ENCODE peak calls at places on chromosome 13, in seven cellular contexts. One of them, this sample, is unnamed. For H3K4me1, the result is how much of the 10 kb centered on the place peaks cover.

GRCh38 chr13:61029064-61029463 is 386.6 kb downstream of the PCDH20 start:
- DNase-seq in neural progenitor cell: no peak
- DNase-seq in PC-3: peak
- DNase-seq in hepatocyte: no peak
- DNase-seq in HCT116: no peak
- DNase-seq in GM23338: peak
- DNase-seq in GM23248: no peak
- DNase-seq in this sample: no peak

GRCh38 chr13:101841687-101842086 is 389.2 kb downstream of the ITGBL1 start:
- DNase-seq in HCT116: no peak
- DNase-seq in PC-3: no peak
- DNase-seq in neural progenitor cell: no peak
- DNase-seq in GM23338: peak
- DNase-seq in GM23248: no peak
- DNase-seq in hepatocyte: no peak
- DNase-seq in this sample: no peak

GRCh38 chr13:97268772-97269171 is 46.6 kb downstream of the MBNL2 start:
- DNase-seq in GM23248: no peak
- DNase-seq in HCT116: no peak
- DNase-seq in PC-3: no peak
- DNase-seq in GM23338: peak
- DNase-seq in neural progenitor cell: no peak
- DNase-seq in hepatocyte: no peak
- DNase-seq in this sample: no peak

GRCh38 chr13:91405240-91405639 is 6.8 kb downstream of the GPC5 start:
- DNase-seq in HCT116: no peak
- DNase-seq in neural progenitor cell: no peak
- DNase-seq in GM23338: no peak
- DNase-seq in GM23248: no peak
- DNase-seq in PC-3: no peak
- DNase-seq in hepatocyte: no peak
- DNase-seq in this sample: no peak

GRCh38 chr13:42707596-42707995 is 73.8 kb upstream of the FAM216B start:
- DNase-seq in GM23248: peak
- DNase-seq in hepatocyte: no peak
- DNase-seq in PC-3: no peak
- DNase-seq in neural progenitor cell: no peak
- DNase-seq in GM23338: no peak
- DNase-seq in HCT116: no peak
- DNase-seq in this sample: no peak

GRCh38 chr13:40586886-40587285 is 79.6 kb downstream of the FOXO1 start:
- DNase-seq in GM23248: no peak
- DNase-seq in HCT116: no peak
- DNase-seq in GM23338: no peak
- DNase-seq in PC-3: no peak
- DNase-seq in neural progenitor cell: no peak
- DNase-seq in hepatocyte: no peak
- DNase-seq in this sample: no peak

GRCh38 chr13:85509512-85509911 is 289.7 kb downstream of the SLITRK6 start:
- DNase-seq in neural progenitor cell: no peak
- DNase-seq in hepatocyte: no peak
- DNase-seq in PC-3: peak
- DNase-seq in HCT116: no peak
- DNase-seq in GM23248: no peak
- DNase-seq in GM23338: no peak
- DNase-seq in this sample: no peak

GRCh38 chr13:28136916-28137315 is 1.4 kb upstream of the PAN3 start:
- DNase-seq in neural progenitor cell: no peak
- DNase-seq in PC-3: peak
- DNase-seq in hepatocyte: peak
- DNase-seq in GM23248: peak
- DNase-seq in GM23338: no peak
- DNase-seq in HCT116: no peak
- DNase-seq in this sample: peak

GRCh38 chr13:112103260-112103843 is 36.4 kb downstream of the SOX1 start:
- DNase-seq in HCT116: no peak
- DNase-seq in hepatocyte: no peak
- DNase-seq in GM23338: peak
- DNase-seq in GM23248: no peak
- DNase-seq in neural progenitor cell: peak
- DNase-seq in PC-3: no peak
- DNase-seq in this sample: no peak

GRCh38 chr13:46490129-46490528 is 62.8 kb upstream of the LRCH1 start:
- DNase-seq in PC-3: no peak
- DNase-seq in HCT116: no peak
- DNase-seq in GM23248: no peak
- DNase-seq in hepatocyte: no peak
- DNase-seq in neural progenitor cell: peak
- DNase-seq in GM23338: no peak
- DNase-seq in this sample: no peak

GRCh38 chr13:31261241-31261640 is 61.5 kb downstream of the B3GLCT start:
- DNase-seq in hepatocyte: no peak
- DNase-seq in HCT116: no peak
- DNase-seq in GM23338: no peak
- DNase-seq in PC-3: peak
- DNase-seq in neural progenitor cell: no peak
- DNase-seq in GM23248: no peak
- DNase-seq in this sample: no peak

GRCh38 chr13:28679628-28680027 is 20.7 kb downstream of the POMP start:
- DNase-seq in neural progenitor cell: no peak
- DNase-seq in GM23338: peak
- DNase-seq in GM23248: peak
- DNase-seq in hepatocyte: peak
- DNase-seq in PC-3: peak
- DNase-seq in HCT116: no peak
- DNase-seq in this sample: no peak

GRCh38 chr13:106261450-106261849 is 274.0 kb downstream of the EFNB2 start:
- DNase-seq in PC-3: no peak
- DNase-seq in neural progenitor cell: no peak
- DNase-seq in GM23248: no peak
- DNase-seq in GM23338: no peak
- DNase-seq in HCT116: no peak
- DNase-seq in hepatocyte: no peak
- DNase-seq in this sample: no peak

GRCh38 chr13:94617389-94618000 is 15.8 kb downstream of the GPR180 start:
- DNase-seq in hepatocyte: peak
- DNase-seq in GM23248: peak
- DNase-seq in HCT116: no peak
- DNase-seq in PC-3: peak
- DNase-seq in neural progenitor cell: no peak
- DNase-seq in GM23338: peak
- DNase-seq in this sample: peak

GRCh38 chr13:25111557-25111956 is 15.6 kb downstream of the PABPC3 start:
- DNase-seq in GM23338: no peak
- DNase-seq in hepatocyte: no peak
- DNase-seq in HCT116: no peak
- DNase-seq in GM23248: peak
- DNase-seq in PC-3: peak
- DNase-seq in neural progenitor cell: no peak
- DNase-seq in this sample: no peak

GRCh38 chr13:66994097-66994496 is 236.0 kb downstream of the PCDH9 start:
- DNase-seq in hepatocyte: peak
- DNase-seq in HCT116: no peak
- DNase-seq in GM23248: peak
- DNase-seq in PC-3: no peak
- DNase-seq in neural progenitor cell: peak
- DNase-seq in GM23338: peak
- DNase-seq in this sample: peak

GRCh38 chr13:111265701-111266035 is 54.8 kb upstream of the TEX29 start:
- DNase-seq in GM23248: no peak
- DNase-seq in HCT116: no peak
- DNase-seq in PC-3: no peak
- DNase-seq in neural progenitor cell: peak
- DNase-seq in GM23338: no peak
- DNase-seq in hepatocyte: no peak
- DNase-seq in this sample: no peak

GRCh38 chr13:113034451-113035208 is 65.6 kb downstream of the MCF2L start:
- DNase-seq in hepatocyte: peak
- DNase-seq in GM23338: peak
- DNase-seq in GM23248: peak
- DNase-seq in neural progenitor cell: peak
- DNase-seq in HCT116: no peak
- DNase-seq in PC-3: peak
- DNase-seq in this sample: no peak

GRCh38 chr13:44872751-44873150 is 116.5 kb downstream of the NUFIP1 start:
- DNase-seq in PC-3: no peak
- DNase-seq in GM23248: no peak
- DNase-seq in GM23338: no peak
- DNase-seq in HCT116: no peak
- DNase-seq in hepatocyte: no peak
- DNase-seq in neural progenitor cell: no peak
- DNase-seq in this sample: no peak

GRCh38 chr13:35309711-35310110 is 166.8 kb downstream of the MAB21L1 start:
- DNase-seq in PC-3: no peak
- DNase-seq in GM23338: no peak
- DNase-seq in HCT116: no peak
- DNase-seq in GM23248: no peak
- DNase-seq in neural progenitor cell: no peak
- DNase-seq in hepatocyte: no peak
- DNase-seq in this sample: no peak

GRCh38 chr13:37473035-37473434 is 125.5 kb downstream of the POSTN start:
- DNase-seq in GM23248: no peak
- DNase-seq in hepatocyte: no peak
- DNase-seq in HCT116: no peak
- DNase-seq in PC-3: no peak
- DNase-seq in GM23338: peak
- DNase-seq in neural progenitor cell: no peak
- DNase-seq in this sample: peak

GRCh38 chr13:25598421-25598820 is 226.6 kb downstream of the ATP8A2 start:
- DNase-seq in GM23338: no peak
- DNase-seq in PC-3: no peak
- DNase-seq in neural progenitor cell: no peak
- DNase-seq in GM23248: no peak
- DNase-seq in hepatocyte: no peak
- DNase-seq in HCT116: no peak
- DNase-seq in this sample: no peak

GRCh38 chr13:94556016-94556415 is 39.9 kb downstream of the TGDS start:
- DNase-seq in neural progenitor cell: no peak
- DNase-seq in HCT116: no peak
- DNase-seq in GM23338: no peak
- DNase-seq in PC-3: no peak
- DNase-seq in hepatocyte: no peak
- DNase-seq in GM23248: no peak
- DNase-seq in this sample: no peak

GRCh38 chr13:51643882-51644281 is 59.6 kb downstream of the WDFY2 start:
- DNase-seq in GM23338: no peak
- DNase-seq in hepatocyte: no peak
- DNase-seq in PC-3: peak
- DNase-seq in GM23248: peak
- DNase-seq in neural progenitor cell: no peak
- DNase-seq in HCT116: peak
- DNase-seq in this sample: no peak

GRCh38 chr13:67228031-67228430 is 2.1 kb downstream of the PCDH9 start:
- DNase-seq in PC-3: no peak
- DNase-seq in GM23248: no peak
- DNase-seq in neural progenitor cell: no peak
- DNase-seq in HCT116: no peak
- DNase-seq in hepatocyte: no peak
- DNase-seq in GM23338: no peak
- DNase-seq in this sample: no peak

DNA sequence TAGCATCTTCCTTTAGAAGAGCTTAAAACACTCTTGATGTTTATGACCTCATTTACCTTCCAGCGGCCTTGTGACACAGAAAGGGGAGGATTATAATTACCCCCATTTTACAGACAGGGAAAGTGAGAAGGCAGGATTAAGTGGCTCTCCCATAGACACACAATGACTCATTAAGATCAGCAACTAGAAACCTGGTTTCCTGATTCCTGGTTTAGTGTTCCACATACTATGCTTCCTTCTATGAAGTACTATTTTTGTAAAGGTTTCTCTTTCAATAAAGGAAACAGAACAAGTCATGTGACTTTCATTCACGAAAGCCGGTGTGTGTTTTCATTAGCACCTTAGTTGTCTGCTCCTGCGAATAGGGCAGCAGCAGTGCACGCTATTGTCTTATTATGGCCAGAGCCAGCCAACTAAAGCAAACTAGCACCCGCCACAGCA is 8.3 kb downstream of the IRS2 start:
- DNase-seq in GM23248: peak
- DNase-seq in neural progenitor cell: peak
- DNase-seq in GM23338: no peak
- DNase-seq in PC-3: peak
- DNase-seq in HCT116: no peak
- DNase-seq in hepatocyte: peak
- DNase-seq in this sample: no peak
- H3K4me1 ChIP-seq in GM23248: under half
- H3K4me1 ChIP-seq in neural progenitor cell: under half
- H3K4me1 ChIP-seq in GM23338: under half
- H3K4me1 ChIP-seq in PC-3: half or more
- H3K4me1 ChIP-seq in HCT116: under half
- H3K4me1 ChIP-seq in hepatocyte: under half
- H3K4me1 ChIP-seq in this sample: under half

GRCh38 chr13:53379485-53379884 is 350.9 kb downstream of the OLFM4 start:
- DNase-seq in HCT116: no peak
- DNase-seq in neural progenitor cell: no peak
- DNase-seq in GM23248: no peak
- DNase-seq in hepatocyte: no peak
- DNase-seq in PC-3: no peak
- DNase-seq in GM23338: no peak
- DNase-seq in this sample: no peak

DNA sequence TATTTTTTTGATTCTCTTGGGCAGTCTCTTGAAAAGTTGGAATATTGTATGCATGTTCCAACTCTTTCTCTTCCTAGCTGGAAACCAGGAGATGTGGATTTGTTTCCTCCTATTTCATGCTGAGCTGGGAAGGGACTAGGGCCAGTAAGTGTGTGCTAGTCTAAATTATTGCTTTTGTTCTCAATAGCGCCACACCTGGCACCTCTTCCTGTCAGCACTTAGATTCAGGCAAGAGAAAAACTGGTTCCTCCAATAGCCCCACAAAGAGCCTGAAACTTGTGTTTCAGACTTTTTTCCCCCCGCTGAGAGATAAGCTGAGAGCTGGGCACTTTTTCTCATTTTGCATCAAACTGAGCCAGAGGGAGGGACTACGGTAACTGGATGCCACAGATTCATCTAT is 353.4 kb downstream of the OLFM4 start:
- DNase-seq in PC-3: no peak
- DNase-seq in GM23248: no peak
- DNase-seq in HCT116: no peak
- DNase-seq in hepatocyte: no peak
- DNase-seq in GM23338: peak
- DNase-seq in neural progenitor cell: peak
- DNase-seq in this sample: no peak
- TF ChIP-seq EZH2phosphoT487 in PC-3: no peak
- TF ChIP-seq EZH2phosphoT487 in GM23248: no peak
- TF ChIP-seq EZH2phosphoT487 in HCT116: no peak
- TF ChIP-seq EZH2phosphoT487 in hepatocyte: no peak
- TF ChIP-seq EZH2phosphoT487 in GM23338: no peak
- TF ChIP-seq EZH2phosphoT487 in neural progenitor cell: no peak
- TF ChIP-seq EZH2phosphoT487 in this sample: no peak

GRCh38 chr13:104593251-104593576 is 1527.0 kb upstream of the SLC10A2 start:
- DNase-seq in neural progenitor cell: no peak
- DNase-seq in PC-3: no peak
- DNase-seq in GM23248: no peak
- DNase-seq in GM23338: no peak
- DNase-seq in HCT116: no peak
- DNase-seq in hepatocyte: no peak
- DNase-seq in this sample: no peak
- H3K4me1 ChIP-seq in neural progenitor cell: under half
- H3K4me1 ChIP-seq in PC-3: under half
- H3K4me1 ChIP-seq in GM23248: under half
- H3K4me1 ChIP-seq in GM23338: under half
- H3K4me1 ChIP-seq in HCT116: under half
- H3K4me1 ChIP-seq in hepatocyte: under half
- H3K4me1 ChIP-seq in this sample: under half

GRCh38 chr13:80341098-80341701 is at the start of gene SPRY2:
- DNase-seq in neural progenitor cell: peak
- DNase-seq in GM23338: peak
- DNase-seq in HCT116: peak
- DNase-seq in PC-3: peak
- DNase-seq in GM23248: peak
- DNase-seq in hepatocyte: peak
- DNase-seq in this sample: no peak
- TF ChIP-seq EZH2phosphoT487 in neural progenitor cell: no peak
- TF ChIP-seq EZH2phosphoT487 in GM23338: no peak
- TF ChIP-seq EZH2phosphoT487 in HCT116: no peak
- TF ChIP-seq EZH2phosphoT487 in PC-3: peak
- TF ChIP-seq EZH2phosphoT487 in GM23248: no peak
- TF ChIP-seq EZH2phosphoT487 in hepatocyte: no peak
- TF ChIP-seq EZH2phosphoT487 in this sample: no peak

This sample was measured in OCI-LY7.